ENCODE peak calls at places on chromosomes 2 and 18, in five cellular contexts. One of them, this sample, is unnamed.

GRCh38 chr2:147521936-147522335 is 322.9 kb upstream of the ACVR2A start:
- DNase-seq in neuronal stem cell: no peak
- DNase-seq in OCI-LY7: no peak
- DNase-seq in fibroblast of lung: no peak
- DNase-seq in astrocyte: no peak
- DNase-seq in this sample: no peak

GRCh38 chr2:120343433-120344105 is 2.4 kb upstream of the INHBB start:
- DNase-seq in astrocyte: peak
- DNase-seq in fibroblast of lung: peak
- DNase-seq in neuronal stem cell: peak
- DNase-seq in OCI-LY7: peak
- DNase-seq in this sample: peak

GRCh38 chr2:223560704-223561435 is 41.3 kb downstream of the SCG2 start:
- DNase-seq in astrocyte: peak
- DNase-seq in fibroblast of lung: peak
- DNase-seq in neuronal stem cell: no peak
- DNase-seq in OCI-LY7: no peak
- DNase-seq in this sample: no peak

GRCh38 chr18:35949903-35950627 is 22.4 kb upstream of the RMP24 start:
- DNase-seq in fibroblast of lung: peak
- DNase-seq in OCI-LY7: peak
- DNase-seq in neuronal stem cell: peak
- DNase-seq in astrocyte: peak
- DNase-seq in this sample: peak

GRCh38 chr2:62705859-62706720 is 577 bp downstream of the EHBP1 start:
- DNase-seq in astrocyte: peak
- DNase-seq in OCI-LY7: peak
- DNase-seq in fibroblast of lung: peak
- DNase-seq in neuronal stem cell: peak
- DNase-seq in this sample: peak

GRCh38 chr2:96890252-96890651 is 20.4 kb upstream of the SEMA4C start:
- DNase-seq in astrocyte: no peak
- DNase-seq in fibroblast of lung: no peak
- DNase-seq in OCI-LY7: no peak
- DNase-seq in neuronal stem cell: no peak
- DNase-seq in this sample: no peak

GRCh38 chr18:2656237-2657042 is 914 bp downstream of the SMCHD1 start:
- DNase-seq in OCI-LY7: peak
- DNase-seq in neuronal stem cell: no peak
- DNase-seq in fibroblast of lung: peak
- DNase-seq in astrocyte: peak
- DNase-seq in this sample: peak

GRCh38 chr2:206876176-206876575 is 63.1 kb upstream of the CPO start:
- DNase-seq in neuronal stem cell: peak
- DNase-seq in astrocyte: no peak
- DNase-seq in fibroblast of lung: no peak
- DNase-seq in OCI-LY7: no peak
- DNase-seq in this sample: no peak

GRCh38 chr2:218716070-218716469 is 5.4 kb downstream of the TTLL4 start:
- DNase-seq in fibroblast of lung: peak
- DNase-seq in neuronal stem cell: no peak
- DNase-seq in OCI-LY7: no peak
- DNase-seq in astrocyte: peak
- DNase-seq in this sample: no peak

GRCh38 chr2:201420442-201421113 is 30.7 kb downstream of the TRAK2 start:
- DNase-seq in astrocyte: peak
- DNase-seq in OCI-LY7: no peak
- DNase-seq in fibroblast of lung: peak
- DNase-seq in neuronal stem cell: no peak
- DNase-seq in this sample: no peak

GRCh38 chr2:217986256-217986961 is 16.4 kb downstream of the TNS1 start:
- DNase-seq in neuronal stem cell: no peak
- DNase-seq in astrocyte: no peak
- DNase-seq in fibroblast of lung: no peak
- DNase-seq in OCI-LY7: no peak
- DNase-seq in this sample: no peak

GRCh38 chr18:26617151-26617554 is 68.8 kb upstream of the KCTD1 start:
- DNase-seq in fibroblast of lung: peak
- DNase-seq in neuronal stem cell: no peak
- DNase-seq in OCI-LY7: no peak
- DNase-seq in astrocyte: peak
- DNase-seq in this sample: no peak

GRCh38 chr18:7482342-7482741 is 84.8 kb upstream of the PTPRM start:
- DNase-seq in astrocyte: no peak
- DNase-seq in OCI-LY7: no peak
- DNase-seq in fibroblast of lung: no peak
- DNase-seq in neuronal stem cell: no peak
- DNase-seq in this sample: no peak

GRCh38 chr18:616380-616995 is 19.7 kb downstream of the CLUL1 start:
- DNase-seq in OCI-LY7: peak
- DNase-seq in astrocyte: peak
- DNase-seq in fibroblast of lung: peak
- DNase-seq in neuronal stem cell: no peak
- DNase-seq in this sample: peak

GRCh38 chr2:3536682-3537632 is 17.6 kb upstream of the ADI1 start:
- DNase-seq in fibroblast of lung: peak
- DNase-seq in astrocyte: peak
- DNase-seq in OCI-LY7: peak
- DNase-seq in neuronal stem cell: no peak
- DNase-seq in this sample: no peak

GRCh38 chr2:217095511-217096205 is 235.8 kb upstream of the TNP1 start:
- DNase-seq in neuronal stem cell: no peak
- DNase-seq in OCI-LY7: no peak
- DNase-seq in astrocyte: no peak
- DNase-seq in fibroblast of lung: no peak
- DNase-seq in this sample: no peak

GRCh38 chr18:2903006-2903405 is 56.2 kb downstream of the EMILIN2 start:
- DNase-seq in neuronal stem cell: no peak
- DNase-seq in OCI-LY7: no peak
- DNase-seq in astrocyte: peak
- DNase-seq in fibroblast of lung: peak
- DNase-seq in this sample: no peak

GRCh38 chr2:189421644-189422043 is 19.6 kb upstream of the WDR75 start:
- DNase-seq in fibroblast of lung: peak
- DNase-seq in neuronal stem cell: no peak
- DNase-seq in astrocyte: peak
- DNase-seq in OCI-LY7: no peak
- DNase-seq in this sample: no peak

GRCh38 chr18:57048859-57049258 is 98.0 kb upstream of the BOD1L2 start:
- DNase-seq in OCI-LY7: no peak
- DNase-seq in neuronal stem cell: no peak
- DNase-seq in astrocyte: no peak
- DNase-seq in fibroblast of lung: no peak
- DNase-seq in this sample: no peak

GRCh38 chr2:61988462-61989366 is 83.2 kb downstream of the COMMD1 start:
- DNase-seq in OCI-LY7: no peak
- DNase-seq in fibroblast of lung: peak
- DNase-seq in astrocyte: peak
- DNase-seq in neuronal stem cell: no peak
- DNase-seq in this sample: no peak

GRCh38 chr2:31132786-31133185 is 5.5 kb downstream of the GALNT14 start:
- DNase-seq in OCI-LY7: no peak
- DNase-seq in astrocyte: no peak
- DNase-seq in neuronal stem cell: no peak
- DNase-seq in fibroblast of lung: no peak
- DNase-seq in this sample: no peak

GRCh38 chr2:238106698-238107524 is 6.8 kb downstream of the ESPNL start:
- DNase-seq in neuronal stem cell: no peak
- DNase-seq in OCI-LY7: peak
- DNase-seq in fibroblast of lung: peak
- DNase-seq in astrocyte: no peak
- DNase-seq in this sample: no peak

GRCh38 chr2:238105506-238106338 is 5.6 kb downstream of the ESPNL start:
- DNase-seq in neuronal stem cell: no peak
- DNase-seq in OCI-LY7: no peak
- DNase-seq in fibroblast of lung: no peak
- DNase-seq in astrocyte: no peak
- DNase-seq in this sample: no peak

GRCh38 chr2:238107525-238108422 is 7.6 kb downstream of the ESPNL start:
- DNase-seq in astrocyte: no peak
- DNase-seq in fibroblast of lung: no peak
- DNase-seq in OCI-LY7: peak
- DNase-seq in neuronal stem cell: no peak
- DNase-seq in this sample: no peak

GRCh38 chr2:238106339-238106697 is 6.2 kb downstream of the ESPNL start:
- DNase-seq in OCI-LY7: no peak
- DNase-seq in fibroblast of lung: no peak
- DNase-seq in neuronal stem cell: no peak
- DNase-seq in astrocyte: no peak
- DNase-seq in this sample: no peak

DNA sequence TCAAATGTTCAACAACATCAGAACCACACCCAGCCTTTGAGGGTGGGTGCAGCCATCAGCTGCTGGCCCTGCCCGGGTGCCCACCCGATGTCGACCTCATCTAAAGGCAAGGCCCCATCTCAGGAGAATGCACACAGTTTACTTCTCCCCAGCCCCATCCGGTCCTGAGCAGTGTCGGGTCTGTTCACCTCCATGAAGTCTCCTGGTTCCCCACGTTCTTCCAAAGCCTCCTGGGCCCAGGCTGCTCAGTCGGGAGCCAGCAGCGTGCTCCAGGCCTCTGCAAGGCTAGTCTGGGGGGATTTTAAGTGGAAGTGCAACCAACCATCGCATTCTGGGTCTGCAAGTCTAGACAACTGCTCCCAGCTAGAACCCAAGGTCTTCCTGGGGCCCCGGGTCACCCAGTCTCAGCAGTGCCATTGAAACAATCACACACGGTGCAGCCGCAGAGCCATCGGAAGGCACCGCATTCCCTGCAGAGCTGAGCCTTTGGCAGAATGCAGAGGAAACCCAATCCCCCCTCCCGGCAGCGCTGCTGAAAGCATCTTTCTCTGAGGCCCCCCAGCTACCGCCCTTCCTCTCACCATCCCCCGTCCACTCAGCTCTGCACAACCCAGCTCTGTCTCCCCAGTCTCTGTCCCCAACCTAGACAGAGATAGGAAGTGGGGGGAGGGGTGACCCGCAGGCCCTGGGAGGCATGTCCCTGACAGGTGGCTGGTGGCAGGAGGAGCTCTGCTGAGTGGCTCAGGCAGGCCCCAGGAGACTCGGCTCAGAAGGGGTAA is 8.5 kb downstream of the ESPNL start:
- DNase-seq in OCI-LY7: peak
- DNase-seq in astrocyte: no peak
- DNase-seq in neuronal stem cell: no peak
- DNase-seq in fibroblast of lung: no peak
- DNase-seq in this sample: peak
- H3K4me3 ChIP-seq in OCI-LY7: peak
- H3K4me3 ChIP-seq in astrocyte: no peak
- H3K4me3 ChIP-seq in neuronal stem cell: no peak
- H3K4me3 ChIP-seq in fibroblast of lung: no peak
- H3K4me3 ChIP-seq in this sample: no peak

DNA sequence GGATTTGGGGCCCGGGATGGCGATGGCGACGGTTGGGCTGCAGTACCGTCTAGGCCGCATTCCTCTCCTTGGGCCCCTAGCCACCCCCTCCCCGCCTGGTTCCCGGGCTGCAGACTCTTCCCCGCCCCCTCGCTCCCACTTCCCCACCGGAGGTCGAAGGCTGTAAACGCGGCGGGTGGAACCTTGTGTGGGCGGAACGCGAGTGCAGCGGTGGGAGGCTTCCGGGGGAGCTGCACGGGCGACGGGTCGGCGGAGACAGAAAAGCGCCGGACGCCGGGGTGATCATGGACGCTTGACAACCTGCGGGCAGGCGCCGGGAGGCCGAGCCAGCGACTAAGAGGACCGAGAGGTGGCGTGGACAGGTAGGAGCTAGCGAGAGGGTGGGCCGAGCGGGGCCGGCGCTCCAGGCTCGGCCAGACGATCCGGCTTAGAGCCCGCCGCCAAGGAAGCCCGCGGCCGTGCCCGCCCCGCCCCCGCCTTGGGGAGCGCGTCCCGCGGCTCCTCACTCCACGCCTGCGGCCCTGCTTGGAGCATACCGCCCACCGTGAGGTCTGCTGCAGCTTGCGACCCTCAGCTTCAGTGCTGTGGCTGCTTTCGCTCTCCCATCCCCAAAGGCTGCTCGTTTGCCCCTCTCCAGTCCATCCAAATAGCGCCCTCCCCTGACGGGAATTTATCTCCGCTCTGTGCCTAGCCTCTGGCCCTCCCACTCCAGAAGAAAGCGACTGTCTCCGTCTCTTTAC is at the start of gene COPS7B:
- DNase-seq in astrocyte: peak
- DNase-seq in OCI-LY7: peak
- DNase-seq in neuronal stem cell: peak
- DNase-seq in fibroblast of lung: peak
- DNase-seq in this sample: peak
- H2AFZ ChIP-seq in astrocyte: peak
- H2AFZ ChIP-seq in OCI-LY7: peak
- H2AFZ ChIP-seq in neuronal stem cell: peak
- H2AFZ ChIP-seq in fibroblast of lung: peak
- H2AFZ ChIP-seq in this sample: peak

DNA sequence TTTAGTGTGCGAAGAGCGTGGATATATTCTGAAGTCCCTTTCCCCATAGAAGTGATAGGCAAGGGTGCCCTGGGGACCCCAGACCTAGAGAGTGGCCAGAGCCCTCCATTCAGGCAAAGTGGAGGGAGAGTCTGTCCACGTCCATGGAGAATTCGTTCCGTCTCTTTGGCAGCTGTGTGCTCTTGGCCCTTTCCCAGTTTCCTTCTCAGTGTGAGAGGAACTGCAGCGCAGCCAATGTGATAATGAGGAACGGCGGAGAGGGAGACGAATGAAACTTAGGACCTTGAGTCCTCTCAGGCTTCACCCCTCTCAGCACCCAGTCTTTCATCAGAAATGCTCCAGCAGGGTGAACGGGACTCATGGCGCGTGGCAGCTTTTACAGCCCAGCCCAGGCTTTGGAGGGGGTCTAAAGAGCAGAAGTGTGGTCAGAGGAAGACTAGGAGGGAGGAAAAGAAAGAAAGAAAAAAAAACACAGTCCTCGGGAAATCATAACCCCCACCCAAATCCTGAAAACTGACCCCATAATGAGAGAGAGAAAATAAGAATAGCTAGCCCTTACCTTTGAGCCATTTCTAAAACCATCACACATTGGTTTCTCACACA is 95.0 kb upstream of the RIOK3 start:
- DNase-seq in OCI-LY7: no peak
- DNase-seq in fibroblast of lung: no peak
- DNase-seq in neuronal stem cell: no peak
- DNase-seq in astrocyte: no peak
- DNase-seq in this sample: no peak
- H3K4me3 ChIP-seq in OCI-LY7: peak
- H3K4me3 ChIP-seq in fibroblast of lung: no peak
- H3K4me3 ChIP-seq in neuronal stem cell: no peak
- H3K4me3 ChIP-seq in astrocyte: no peak
- H3K4me3 ChIP-seq in this sample: peak

DNA sequence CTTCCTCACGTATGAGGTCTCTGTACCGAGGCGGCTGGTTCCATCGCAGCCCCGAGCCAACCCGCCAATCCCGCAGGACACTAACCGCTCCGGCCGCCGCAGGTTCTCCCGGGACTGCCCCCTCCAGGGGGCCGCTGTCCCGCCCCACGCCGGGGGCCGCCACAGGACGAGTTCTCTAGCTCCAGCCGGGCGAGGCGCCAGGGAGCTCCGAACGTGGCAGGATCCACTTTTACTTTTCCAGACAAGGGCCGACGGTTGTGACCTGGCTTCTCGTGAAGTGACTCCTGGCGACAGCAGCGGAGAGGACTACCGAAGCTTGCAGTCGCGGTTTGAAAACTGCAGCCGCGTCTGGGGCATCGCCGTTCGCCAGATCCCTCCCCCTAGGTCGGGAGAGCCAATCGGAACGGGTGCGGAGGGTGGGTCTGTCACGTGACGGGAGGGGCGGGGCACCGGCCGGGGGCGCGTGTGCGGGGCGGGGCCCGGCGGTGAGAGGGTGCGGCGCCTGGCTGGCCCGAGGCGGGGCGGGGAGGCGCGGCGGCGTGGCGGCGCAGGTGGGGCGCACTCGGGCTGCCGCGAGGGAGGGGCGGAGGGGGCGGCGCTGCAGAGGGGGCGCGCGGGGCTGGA is at the start of gene STK17B:
- DNase-seq in astrocyte: peak
- DNase-seq in OCI-LY7: peak
- DNase-seq in fibroblast of lung: peak
- DNase-seq in neuronal stem cell: peak
- DNase-seq in this sample: peak
- H2AFZ ChIP-seq in astrocyte: peak
- H2AFZ ChIP-seq in OCI-LY7: no peak
- H2AFZ ChIP-seq in fibroblast of lung: peak
- H2AFZ ChIP-seq in neuronal stem cell: peak
- H2AFZ ChIP-seq in this sample: no peak